ENCODE peak calls at places on chromosome 7, in eight cellular contexts. V, X, N, Z, D, T, O and I are unnamed samples.

GRCh38 chr7:31122649-31123058 is 70.5 kb downstream of the ADCYAP1R1 start:
- DNase-seq in V (peak), X (no peak), N (peak), Z (peak), D (peak), T (peak), O (no peak), I (peak)

GRCh38 chr7:28298870-28299484 is 113.3 kb upstream of the CREB5 start:
- DNase-seq in V (no peak), X (no peak), N (peak), Z (no peak), D (peak), T (peak), O (no peak), I (peak)

GRCh38 chr7:32937344-32938174 is 19.7 kb upstream of the FKBP9 start:
- DNase-seq in V (no peak), X (no peak), N (peak), Z (peak), D (no peak), T (peak), O (no peak), I (no peak)

GRCh38 chr7:44398953-44399574 is 73.7 kb upstream of the CAMK2B start:
- DNase-seq in V (peak), X (no peak), N (no peak), Z (no peak), D (no peak), T (no peak), O (no peak), I (no peak)

GRCh38 chr7:3649678-3650445 is 348.8 kb downstream of the SDK1 start:
- DNase-seq in V (peak), X (no peak), N (no peak), Z (no peak), D (no peak), T (no peak), O (no peak), I (no peak)

GRCh38 chr7:16350634-16351033 is 70.7 kb downstream of the CRPPA start:
- DNase-seq in V (no peak), X (no peak), N (no peak), Z (no peak), D (no peak), T (no peak), O (no peak), I (no peak)

GRCh38 chr7:112869111-112869774 is 79.0 kb upstream of the TMEM168 start:
- DNase-seq in V (no peak), X (no peak), N (peak), Z (no peak), D (no peak), T (peak), O (no peak), I (peak)

GRCh38 chr7:66921918-66922486 is 977 bp downstream of the TMEM248 start:
- DNase-seq in V (peak), X (no peak), N (peak), Z (no peak), D (no peak), T (peak), O (no peak), I (no peak)

GRCh38 chr7:56291-56913 is 136.0 kb upstream of the FAM20C start:
- DNase-seq in V (no peak), X (no peak), N (no peak), Z (peak), D (no peak), T (no peak), O (peak), I (no peak)

GRCh38 chr7:139321071-139321745 is 19.9 kb upstream of the FMC1 start:
- DNase-seq in V (peak), X (no peak), N (peak), Z (no peak), D (no peak), T (peak), O (no peak), I (no peak)

GRCh38 chr7:55575733-55576132 is 3.4 kb upstream of the VOPP1 start:
- DNase-seq in V (no peak), X (no peak), N (no peak), Z (no peak), D (no peak), T (no peak), O (no peak), I (no peak)

GRCh38 chr7:135168001-135168400 is 2.5 kb downstream of the CYREN start:
- DNase-seq in V (no peak), X (no peak), N (peak), Z (peak), D (no peak), T (peak), O (no peak), I (no peak)

GRCh38 chr7:105748701-105749100 is 127.7 kb downstream of the ATXN7L1 start:
- DNase-seq in V (no peak), X (no peak), N (no peak), Z (no peak), D (no peak), T (no peak), O (no peak), I (no peak)
- H3K4me3 ChIP-seq in V (no peak), X (no peak), N (no peak), Z (no peak), D (no peak), T (no peak), O (no peak), I (no peak)

DNA sequence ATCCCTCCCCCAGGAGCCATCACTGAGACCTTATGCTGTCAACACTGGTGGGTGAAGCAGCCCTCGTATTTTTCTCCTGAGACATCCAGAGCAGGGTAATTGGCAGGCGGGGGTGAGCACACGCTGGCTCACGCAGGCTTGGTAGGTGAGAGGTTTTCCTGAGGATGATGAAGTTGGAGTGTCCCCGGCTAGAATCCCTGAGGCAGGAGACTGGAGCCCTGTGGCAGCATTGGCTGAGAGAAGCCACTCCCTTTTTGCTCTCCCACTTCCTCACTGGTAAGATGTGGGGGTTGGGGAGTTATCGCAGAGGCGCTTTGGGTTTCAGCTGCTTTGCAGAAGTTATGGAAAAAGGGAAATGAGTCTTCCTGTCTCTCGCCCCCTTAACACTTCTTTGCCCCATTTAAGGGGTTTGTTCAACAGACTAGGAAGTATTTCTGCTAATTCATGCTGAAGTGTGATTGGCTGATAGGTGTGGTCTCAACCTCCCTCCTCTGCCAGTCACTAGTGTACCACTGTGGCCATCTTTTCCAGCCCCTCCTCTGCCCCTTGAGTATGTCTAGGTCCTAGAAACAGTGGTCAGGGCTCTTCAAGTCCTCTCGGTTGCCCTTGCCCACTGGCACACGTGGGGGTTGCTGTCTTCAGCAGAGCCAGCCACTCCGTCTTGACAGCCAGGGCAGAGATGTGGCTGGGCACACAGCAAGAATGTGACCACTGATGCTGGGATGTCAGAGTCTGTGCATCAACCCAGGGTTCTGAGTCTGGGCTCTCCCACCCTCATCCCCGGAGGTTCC is 5.7 kb downstream of the ARPC1B start:
- DNase-seq in V (no peak), X (no peak), N (peak), Z (peak), D (no peak), T (no peak), O (no peak), I (no peak)
- H3K4me3 ChIP-seq in V (no peak), X (peak), N (peak), Z (peak), D (no peak), T (no peak), O (peak), I (no peak)

GRCh38 chr7:101953248-101953819 is 135.9 kb downstream of the CUX1 start:
- DNase-seq in V (peak), X (no peak), N (peak), Z (peak), D (no peak), T (no peak), O (no peak), I (peak)
- H3K4me3 ChIP-seq in V (no peak), X (no peak), N (peak), Z (no peak), D (no peak), T (no peak), O (no peak), I (no peak)

GRCh38 chr7:93117852-93118530 is at the start of gene SAMD9:
- DNase-seq in V (peak), X (no peak), N (peak), Z (peak), D (peak), T (peak), O (no peak), I (peak)
- H3K4me3 ChIP-seq in V (peak), X (peak), N (peak), Z (peak), D (peak), T (peak), O (peak), I (peak)

DNA sequence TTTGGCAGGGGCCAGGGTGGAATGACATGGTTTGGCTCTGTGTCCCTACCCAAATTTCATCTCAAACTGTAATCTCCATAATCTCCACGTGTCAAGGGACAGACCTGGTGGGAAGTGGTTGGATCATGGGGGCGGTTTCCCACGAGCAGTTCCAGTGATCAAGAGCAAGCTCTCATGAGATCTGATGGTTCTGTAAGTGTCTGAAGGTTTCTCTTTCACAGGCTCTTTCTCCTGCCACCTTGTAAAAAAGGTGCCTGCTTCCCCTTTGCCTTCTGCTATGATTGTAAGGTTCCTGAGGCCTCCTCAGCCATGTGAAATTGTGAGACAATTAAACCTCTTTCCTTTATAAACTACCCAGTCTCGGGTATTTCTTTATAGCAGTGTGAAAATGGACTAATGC is 188.3 kb downstream of the CHCHD3 start:
- DNase-seq in V (no peak), X (no peak), N (no peak), Z (no peak), D (no peak), T (no peak), O (no peak), I (no peak)
- H3K4me3 ChIP-seq in V (no peak), X (no peak), N (no peak), Z (no peak), D (no peak), T (no peak), O (no peak), I (no peak)

GRCh38 chr7:76234931-76235441 is 33.3 kb downstream of the SRRM3 start:
- DNase-seq in V (peak), X (peak), N (peak), Z (peak), D (peak), T (peak), O (peak), I (peak)
- H3K4me3 ChIP-seq in V (peak), X (no peak), N (peak), Z (no peak), D (peak), T (peak), O (no peak), I (no peak)

GRCh38 chr7:106069471-106070200 is 42.5 kb downstream of the SYPL1 start:
- DNase-seq in V (no peak), X (no peak), N (no peak), Z (no peak), D (no peak), T (no peak), O (no peak), I (no peak)

GRCh38 chr7:106071356-106071998 is 40.6 kb downstream of the SYPL1 start:
- DNase-seq in V (no peak), X (no peak), N (no peak), Z (no peak), D (no peak), T (peak), O (peak), I (no peak)

GRCh38 chr7:106070201-106070551 is 41.9 kb downstream of the SYPL1 start:
- DNase-seq in V (no peak), X (peak), N (no peak), Z (no peak), D (no peak), T (peak), O (peak), I (no peak)

GRCh38 chr7:106071999-106072714 is 40.0 kb downstream of the SYPL1 start:
- DNase-seq in V (no peak), X (no peak), N (no peak), Z (no peak), D (no peak), T (peak), O (no peak), I (no peak)

DNA sequence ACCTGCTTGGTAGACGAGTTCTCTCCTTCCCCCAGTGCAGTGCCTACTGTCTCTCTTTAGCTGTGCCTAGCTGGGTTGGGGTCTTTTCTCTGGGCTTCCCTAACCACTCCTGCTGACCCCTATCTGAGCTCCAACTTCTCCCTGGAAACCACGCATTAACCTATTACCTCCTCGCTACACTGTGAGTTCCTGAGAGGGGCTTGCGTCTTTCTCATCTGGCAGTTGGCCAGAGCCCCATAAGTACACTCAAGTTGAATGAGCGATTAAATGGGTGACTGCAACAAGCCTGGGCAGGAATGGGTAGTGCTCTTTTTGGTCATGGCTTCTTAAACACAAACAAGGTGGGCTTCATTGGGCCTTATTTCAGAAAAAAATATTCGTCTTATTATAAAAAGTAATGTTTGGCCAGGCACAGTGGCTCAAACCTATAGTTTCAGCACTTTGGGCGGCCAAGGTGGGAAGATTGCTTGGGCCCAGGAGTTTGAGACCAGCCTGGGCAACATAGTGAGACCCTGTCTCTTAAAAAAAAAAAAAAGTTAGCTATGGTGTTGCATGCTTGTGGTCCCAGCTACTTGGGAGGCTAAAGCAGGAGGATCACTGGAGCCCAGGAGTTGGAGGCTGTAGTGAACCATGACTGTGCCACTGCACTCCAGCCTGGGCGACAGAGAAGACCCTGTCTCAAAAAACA is 41.4 kb downstream of the SYPL1 start:
- DNase-seq in V (no peak), X (no peak), N (no peak), Z (no peak), D (no peak), T (no peak), O (no peak), I (no peak)
- H3K4me3 ChIP-seq in V (no peak), X (no peak), N (no peak), Z (no peak), D (no peak), T (no peak), O (no peak), I (no peak)

GRCh38 chr7:5231116-5231515 is 41.1 kb downstream of the WIPI2 start:
- DNase-seq in V (no peak), X (no peak), N (no peak), Z (peak), D (no peak), T (no peak), O (no peak), I (no peak)
- H3K4me3 ChIP-seq in V (no peak), X (no peak), N (no peak), Z (no peak), D (no peak), T (no peak), O (no peak), I (no peak)